ENCODE peak calls at places on chromosomes 13 and 19, in nine cellular contexts. One of them, this sample, is unnamed.

GRCh38 chr19:45428385-45429231 is 4.9 kb upstream of the ERCC1 start:
- DNase-seq in HL-60: no peak
- DNase-seq in NCI-H2081: no peak
- DNase-seq in A549: no peak
- DNase-seq in anterior cingulate cortex: no peak
- DNase-seq in activated CD4-positive, alpha-beta T cell treated with anti-CD3 and anti-CD28 coated beads, Interleukin-2, amount 50 U/mL, for 24 hours: no peak
- DNase-seq in left cardiac atrium: peak; percentile 82
- DNase-seq in M059J: peak; percentile 53
- DNase-seq in T1000: no peak
- DNase-seq in this sample: no peak

GRCh38 chr19:35142531-35143230 is 374 bp upstream of the FXYD7 start:
- DNase-seq in A549: peak; percentile 74
- DNase-seq in NCI-H2081: no peak
- DNase-seq in T1000: no peak
- DNase-seq in M059J: no peak
- DNase-seq in anterior cingulate cortex: peak; percentile 38
- DNase-seq in activated CD4-positive, alpha-beta T cell treated with anti-CD3 and anti-CD28 coated beads, Interleukin-2, amount 50 U/mL, for 24 hours: peak; percentile 50
- DNase-seq in HL-60: peak; percentile 49
- DNase-seq in left cardiac atrium: peak; percentile 62
- DNase-seq in this sample: peak; percentile 83

GRCh38 chr19:4053423-4054324 is 13.0 kb downstream of the ZBTB7A start:
- DNase-seq in A549: no peak
- DNase-seq in anterior cingulate cortex: no peak
- DNase-seq in NCI-H2081: no peak
- DNase-seq in activated CD4-positive, alpha-beta T cell treated with anti-CD3 and anti-CD28 coated beads, Interleukin-2, amount 50 U/mL, for 24 hours: no peak
- DNase-seq in left cardiac atrium: no peak
- DNase-seq in T1000: no peak
- DNase-seq in HL-60: no peak
- DNase-seq in M059J: no peak
- DNase-seq in this sample: no peak

GRCh38 chr19:33235269-33235995 is 9.8 kb upstream of the SLC7A10 start:
- DNase-seq in HL-60: peak; percentile 78
- DNase-seq in M059J: peak; percentile 65
- DNase-seq in NCI-H2081: peak; percentile 50
- DNase-seq in T1000: peak; percentile 42
- DNase-seq in left cardiac atrium: peak; percentile 81
- DNase-seq in A549: peak; percentile 88
- DNase-seq in anterior cingulate cortex: peak; percentile 44
- DNase-seq in activated CD4-positive, alpha-beta T cell treated with anti-CD3 and anti-CD28 coated beads, Interleukin-2, amount 50 U/mL, for 24 hours: peak; percentile 73
- DNase-seq in this sample: peak; percentile 88

GRCh38 chr13:27374126-27374613 is 50.2 kb upstream of the GTF3A start:
- DNase-seq in HL-60: no peak
- DNase-seq in T1000: no peak
- DNase-seq in A549: no peak
- DNase-seq in NCI-H2081: no peak
- DNase-seq in M059J: no peak
- DNase-seq in activated CD4-positive, alpha-beta T cell treated with anti-CD3 and anti-CD28 coated beads, Interleukin-2, amount 50 U/mL, for 24 hours: no peak
- DNase-seq in anterior cingulate cortex: no peak
- DNase-seq in left cardiac atrium: no peak
- DNase-seq in this sample: no peak

GRCh38 chr13:66886248-66886647 is 343.9 kb downstream of the PCDH9 start:
- DNase-seq in anterior cingulate cortex: peak; percentile 54
- DNase-seq in HL-60: no peak
- DNase-seq in A549: no peak
- DNase-seq in T1000: no peak
- DNase-seq in left cardiac atrium: no peak
- DNase-seq in M059J: no peak
- DNase-seq in NCI-H2081: no peak
- DNase-seq in activated CD4-positive, alpha-beta T cell treated with anti-CD3 and anti-CD28 coated beads, Interleukin-2, amount 50 U/mL, for 24 hours: no peak
- DNase-seq in this sample: no peak

GRCh38 chr13:89627991-89628390 is 1719.5 kb upstream of the MIR17HG start:
- DNase-seq in NCI-H2081: no peak
- DNase-seq in left cardiac atrium: no peak
- DNase-seq in HL-60: no peak
- DNase-seq in T1000: no peak
- DNase-seq in M059J: no peak
- DNase-seq in A549: no peak
- DNase-seq in anterior cingulate cortex: no peak
- DNase-seq in activated CD4-positive, alpha-beta T cell treated with anti-CD3 and anti-CD28 coated beads, Interleukin-2, amount 50 U/mL, for 24 hours: no peak
- DNase-seq in this sample: no peak

GRCh38 chr13:45456196-45456972 is 8.4 kb upstream of the COG3 start:
- DNase-seq in HL-60: no peak
- DNase-seq in T1000: no peak
- DNase-seq in activated CD4-positive, alpha-beta T cell treated with anti-CD3 and anti-CD28 coated beads, Interleukin-2, amount 50 U/mL, for 24 hours: no peak
- DNase-seq in NCI-H2081: no peak
- DNase-seq in anterior cingulate cortex: no peak
- DNase-seq in left cardiac atrium: no peak
- DNase-seq in A549: no peak
- DNase-seq in M059J: peak; percentile 35
- DNase-seq in this sample: no peak

GRCh38 chr13:59111711-59112110 is 1052.0 kb downstream of the DIAPH3 start:
- DNase-seq in HL-60: no peak
- DNase-seq in M059J: peak; percentile 82
- DNase-seq in A549: no peak
- DNase-seq in left cardiac atrium: no peak
- DNase-seq in activated CD4-positive, alpha-beta T cell treated with anti-CD3 and anti-CD28 coated beads, Interleukin-2, amount 50 U/mL, for 24 hours: no peak
- DNase-seq in T1000: no peak
- DNase-seq in anterior cingulate cortex: no peak
- DNase-seq in NCI-H2081: no peak
- DNase-seq in this sample: peak; percentile 57

GRCh38 chr13:105721056-105721455 is 814.4 kb downstream of the EFNB2 start:
- DNase-seq in HL-60: no peak
- DNase-seq in NCI-H2081: no peak
- DNase-seq in activated CD4-positive, alpha-beta T cell treated with anti-CD3 and anti-CD28 coated beads, Interleukin-2, amount 50 U/mL, for 24 hours: no peak
- DNase-seq in anterior cingulate cortex: no peak
- DNase-seq in left cardiac atrium: no peak
- DNase-seq in A549: no peak
- DNase-seq in T1000: no peak
- DNase-seq in M059J: peak; percentile 60
- DNase-seq in this sample: no peak

This sample was measured in NCI-H2227 treated with DMSO at 0.1 percent for 48 hours.